ENCODE peak calls at places on chromosomes 16 and 17, in seven cellular contexts. U is cardiac muscle cell, T is esophagus muscularis mucosa, W is fibroblast of lung, M is progenitor cell of endocrine pancreas, J is mesothelial cell of epicardium, Z is PC-9. B is an unnamed sample.

GRCh38 chr16:24611310-24611709 is 71.9 kb downstream of the RBBP6 start:
- DNase-seq in U (no peak), M (no peak), Z (no peak), J (no peak), T (no peak), W (no peak), B (no peak)

GRCh38 chr16:18784917-18785623 is 5.1 kb downstream of the RPS15A start:
- DNase-seq in T (no peak), M (no peak), Z (no peak), U (no peak), J (no peak), W (no peak), B (no peak)

GRCh38 chr17:7007143-7007542 is 5.3 kb upstream of the RNASEK start:
- DNase-seq in W (no peak), T (no peak), J (no peak), U (no peak), Z (no peak), M (no peak), B (no peak)

GRCh38 chr16:14300631-14301149 is 229.6 kb downstream of the MRTFB start:
- DNase-seq in Z (peak; percentile 83), J (no peak), U (peak; percentile 82), T (no peak), W (peak; percentile 88), M (no peak), B (peak; percentile 85)

GRCh38 chr16:30609002-30609927 is 924 bp downstream of the ZNF689 start:
- DNase-seq in J (peak; percentile 37), U (peak; percentile 39), M (peak; percentile 35), T (no peak), W (peak; percentile 42), Z (peak; percentile 62), B (peak; percentile 45)

GRCh38 chr17:66494023-66494803 is 191.8 kb downstream of the PRKCA start:
- DNase-seq in U (no peak), T (no peak), M (no peak), Z (no peak), W (peak; percentile 77), J (no peak), B (peak; percentile 89)

GRCh38 chr16:51542856-51543510 is 391.9 kb upstream of the SALL1 start:
- DNase-seq in M (no peak), Z (no peak), W (peak; percentile 51), J (no peak), T (peak; percentile 70), U (no peak), B (no peak)

GRCh38 chr17:7837375-7838290 is 3.6 kb downstream of the KDM6B start:
- DNase-seq in J (no peak), M (no peak), U (peak; percentile 22), T (no peak), Z (no peak), W (no peak), B (no peak)

GRCh38 chr17:44354582-44355309 is 8.9 kb downstream of the FAM171A2 start:
- DNase-seq in T (no peak), W (no peak), M (peak; percentile 70), U (peak; percentile 79), Z (no peak), J (peak; percentile 67), B (no peak)

GRCh38 chr16:56711862-56712261 is 18.1 kb upstream of the NUP93 start:
- DNase-seq in Z (no peak), T (no peak), U (no peak), J (no peak), W (no peak), M (no peak), B (no peak)

GRCh38 chr17:41518789-41519449 is at the start of gene KRT15:
- DNase-seq in U (no peak), J (no peak), Z (no peak), M (no peak), W (no peak), T (no peak), B (peak; percentile 87)

GRCh38 chr16:13959626-13960025 is 39.7 kb downstream of the ERCC4 start:
- DNase-seq in W (no peak), Z (no peak), T (no peak), U (no peak), J (no peak), M (no peak), B (no peak)

GRCh38 chr17:35807371-35808144 is 1.7 kb upstream of the TAF15 start:
- DNase-seq in Z (no peak), M (no peak), W (peak; percentile 70), T (no peak), J (no peak), U (no peak), B (no peak)

GRCh38 chr16:23030001-23030400 is 119.3 kb downstream of the USP31 start:
- DNase-seq in Z (no peak), U (no peak), W (no peak), J (no peak), T (no peak), M (no peak), B (no peak)

GRCh38 chr17:44536090-44536960 is 21.0 kb upstream of the FZD2 start:
- DNase-seq in J (no peak), Z (no peak), W (peak; percentile 38), M (no peak), T (no peak), U (no peak), B (no peak)

GRCh38 chr16:56690420-56691122 is 8.3 kb downstream of the MT1X start:
- DNase-seq in T (no peak), J (no peak), M (no peak), Z (no peak), W (no peak), U (no peak), B (no peak)

GRCh38 chr17:59371426-59372099 is 40.1 kb downstream of the YPEL2 start:
- DNase-seq in U (no peak), T (no peak), M (no peak), W (no peak), Z (no peak), J (no peak), B (no peak)

GRCh38 chr16:54370653-54371052 is 84.1 kb upstream of the IRX3 start:
- DNase-seq in J (no peak), Z (no peak), U (peak; percentile 53), W (no peak), M (no peak), T (no peak), B (no peak)

GRCh38 chr16:85137323-85138072 is 25.2 kb upstream of the CIBAR2 start:
- DNase-seq in T (peak; percentile 97), U (peak; percentile 76), J (no peak), Z (peak; percentile 82), W (peak; percentile 96), M (no peak), B (peak; percentile 85)

DNA sequence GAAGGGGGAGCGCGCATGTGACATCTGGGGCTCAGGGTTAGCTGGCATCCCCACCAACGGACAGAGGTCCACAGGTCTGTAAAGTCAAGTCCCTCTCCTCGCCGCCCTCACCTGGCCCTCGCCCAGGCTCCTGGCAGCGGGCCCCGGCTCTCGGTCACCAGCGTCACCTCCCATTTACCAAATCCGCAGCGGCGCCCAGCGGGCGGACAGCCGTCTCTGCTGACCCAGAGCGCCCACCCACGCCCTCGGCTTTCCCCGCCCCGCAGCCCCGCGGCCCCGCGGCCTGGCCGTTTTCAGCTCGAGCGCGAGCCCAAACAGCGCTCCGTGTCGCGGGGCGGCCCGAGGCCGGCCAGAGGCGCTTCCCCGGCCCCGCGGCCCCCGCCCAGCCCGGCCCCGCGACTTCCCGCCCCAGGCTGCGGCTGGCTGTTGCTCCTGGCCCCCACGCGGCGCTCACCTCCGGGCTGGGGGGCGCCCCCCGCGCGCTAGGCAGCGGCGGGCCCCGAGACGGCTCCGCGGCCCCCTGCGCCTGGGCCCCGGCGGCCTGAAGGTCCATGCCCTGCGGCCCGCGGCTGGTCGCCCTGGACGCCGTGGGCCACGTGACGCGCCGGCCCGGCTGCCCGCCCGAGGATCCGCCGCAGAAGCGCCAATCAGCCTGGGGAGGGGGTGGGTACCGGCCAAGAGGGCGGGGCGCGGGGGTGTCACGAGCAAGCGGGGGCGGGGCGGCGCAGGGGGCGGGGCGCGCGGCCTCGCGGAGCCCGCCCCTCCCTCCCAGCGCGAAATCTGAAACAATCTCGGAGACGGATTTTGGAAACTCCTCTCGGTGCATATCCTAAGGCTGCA is at the start of gene COPRS:
- DNase-seq in T (peak; percentile 96), M (peak; percentile 74), J (peak; percentile 75), W (peak; percentile 87), U (peak; percentile 93), Z (peak; percentile 83), B (peak; percentile 80)
- TF ChIP-seq CTCF in T (peak; percentile 24), M (peak; percentile 12), J (no peak), W (no peak), U (peak; percentile 11), Z (no peak), B (no peak)

GRCh38 chr17:63589646-63590045 is 11.0 kb upstream of the TACO1 start:
- DNase-seq in Z (no peak), T (no peak), U (no peak), M (no peak), W (no peak), J (no peak), B (no peak)
- TF ChIP-seq CTCF in Z (no peak), T (no peak), U (no peak), M (no peak), W (no peak), J (no peak), B (no peak)

GRCh38 chr16:16141784-16142396 is 81.4 kb downstream of the ABCC6 start:
- DNase-seq in J (no peak), T (no peak), U (no peak), W (no peak), Z (no peak), M (no peak), B (no peak)

GRCh38 chr16:16141141-16141540 is 82.2 kb downstream of the ABCC6 start:
- DNase-seq in T (no peak), U (no peak), M (no peak), W (no peak), Z (no peak), J (no peak), B (no peak)

GRCh38 chr16:16144416-16144815 is 78.9 kb downstream of the ABCC6 start:
- DNase-seq in J (no peak), W (no peak), Z (peak; percentile 63), T (no peak), U (no peak), M (no peak), B (peak; percentile 66)

GRCh38 chr16:16143941-16144340 is 79.4 kb downstream of the ABCC6 start:
- DNase-seq in Z (no peak), J (no peak), T (no peak), M (no peak), W (no peak), U (no peak), B (no peak)

DNA sequence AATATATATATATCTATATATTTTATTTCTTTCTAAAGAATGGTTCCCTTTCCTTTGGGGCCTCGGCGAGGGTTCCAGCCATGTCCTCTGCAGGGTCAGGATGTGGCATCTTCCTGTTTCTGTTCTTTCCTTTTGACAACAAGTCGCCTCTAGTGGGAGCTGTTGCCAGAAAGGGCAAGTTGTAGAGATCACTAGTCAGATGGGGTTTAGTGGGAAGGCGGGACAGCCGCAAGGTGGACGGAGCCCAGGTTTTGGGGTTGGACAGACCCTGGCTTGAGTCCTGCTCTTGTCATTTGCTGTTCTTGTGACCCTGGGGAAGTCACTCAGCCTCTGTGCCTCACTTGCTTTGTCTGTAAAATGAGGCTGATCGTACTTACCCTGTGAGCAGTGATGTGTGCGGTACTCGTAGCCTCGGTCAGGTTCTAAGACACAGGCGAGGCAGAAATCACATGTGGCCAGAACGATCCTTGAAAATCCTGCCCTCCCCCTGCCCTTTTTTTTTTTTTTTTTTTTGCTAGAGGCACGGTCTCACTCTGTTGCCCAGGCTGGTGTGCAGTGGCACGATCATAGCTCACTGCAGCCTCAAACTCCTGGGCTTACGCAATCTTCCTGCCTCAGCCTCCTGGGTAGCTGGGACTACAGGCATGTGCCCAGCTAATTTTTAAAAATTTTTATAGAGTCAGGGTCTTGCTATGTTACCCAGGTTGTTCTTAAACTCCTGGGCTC is 80.1 kb downstream of the ABCC6 start:
- DNase-seq in W (no peak), Z (no peak), M (no peak), J (no peak), T (no peak), U (peak; percentile 11), B (peak; percentile 39)
- TF ChIP-seq CTCF in W (peak; percentile 32), Z (peak; percentile 45), M (peak; percentile 31), J (no peak), T (no peak), U (peak; percentile 34), B (no peak)

GRCh38 chr17:45935710-45936509 is 41.6 kb downstream of the MAPT start:
- DNase-seq in U (no peak), T (no peak), M (no peak), J (no peak), W (no peak), Z (no peak), B (no peak)
- TF ChIP-seq CTCF in U (no peak), T (no peak), M (no peak), J (no peak), W (no peak), Z (no peak), B (no peak)